ENCODE peak calls at places on chromosome 1, in four cellular contexts. V, K, W and I are unnamed samples.
A peak's percentile ranks its signal among the peaks of the same experiment; 100 is the strongest.

GRCh38 chr1:31944205-31945089 is 6.3 kb upstream of the PTP4A2 start:
- DNase-seq in V (peak; percentile 88), K (peak; percentile 73), W (peak; percentile 75), I (no peak)

GRCh38 chr1:111192643-111193519 is 7.6 kb downstream of the DENND2D start:
- DNase-seq in V (no peak), K (no peak), W (no peak), I (no peak)

GRCh38 chr1:152185544-152186391 is 26.7 kb upstream of the RPTN start:
- DNase-seq in V (no peak), K (peak; percentile 64), W (no peak), I (no peak)

GRCh38 chr1:38000529-38001453 is 4.5 kb downstream of the FHL3 start:
- DNase-seq in V (no peak), K (peak; percentile 55), W (no peak), I (no peak)

GRCh38 chr1:54474500-54475235 is 68.5 kb upstream of the SSBP3 start:
- DNase-seq in V (no peak), K (no peak), W (no peak), I (no peak)

GRCh38 chr1:170562644-170563338 is 30.8 kb downstream of the GORAB start:
- DNase-seq in V (no peak), K (peak; percentile 90), W (no peak), I (no peak)

GRCh38 chr1:241799414-241799813 is 48.6 kb upstream of the EXO1 start:
- DNase-seq in V (no peak), K (no peak), W (no peak), I (no peak)

GRCh38 chr1:151596166-151596933 is 15.5 kb upstream of the SNX27 start:
- DNase-seq in V (no peak), K (peak; percentile 54), W (no peak), I (no peak)

GRCh38 chr1:5488448-5488847 is 503.8 kb downstream of the NPHP4 start:
- DNase-seq in V (no peak), K (no peak), W (no peak), I (no peak)

GRCh38 chr1:57881696-57882095 is 457.8 kb upstream of the DAB1 start:
- DNase-seq in V (no peak), K (no peak), W (no peak), I (no peak)

GRCh38 chr1:109595540-109595939 is 23.9 kb downstream of the GNAT2 start:
- DNase-seq in V (no peak), K (no peak), W (no peak), I (no peak)

GRCh38 chr1:39159224-39160036 is 45.1 kb upstream of the MACF1 start:
- DNase-seq in V (no peak), K (peak; percentile 69), W (no peak), I (no peak)

GRCh38 chr1:237695878-237696277 is 194.8 kb downstream of the ZP4 start:
- DNase-seq in V (no peak), K (no peak), W (no peak), I (no peak)

GRCh38 chr1:39406533-39407478 is 84.6 kb upstream of the BMP8A start:
- DNase-seq in V (no peak), K (no peak), W (no peak), I (no peak)

DNA sequence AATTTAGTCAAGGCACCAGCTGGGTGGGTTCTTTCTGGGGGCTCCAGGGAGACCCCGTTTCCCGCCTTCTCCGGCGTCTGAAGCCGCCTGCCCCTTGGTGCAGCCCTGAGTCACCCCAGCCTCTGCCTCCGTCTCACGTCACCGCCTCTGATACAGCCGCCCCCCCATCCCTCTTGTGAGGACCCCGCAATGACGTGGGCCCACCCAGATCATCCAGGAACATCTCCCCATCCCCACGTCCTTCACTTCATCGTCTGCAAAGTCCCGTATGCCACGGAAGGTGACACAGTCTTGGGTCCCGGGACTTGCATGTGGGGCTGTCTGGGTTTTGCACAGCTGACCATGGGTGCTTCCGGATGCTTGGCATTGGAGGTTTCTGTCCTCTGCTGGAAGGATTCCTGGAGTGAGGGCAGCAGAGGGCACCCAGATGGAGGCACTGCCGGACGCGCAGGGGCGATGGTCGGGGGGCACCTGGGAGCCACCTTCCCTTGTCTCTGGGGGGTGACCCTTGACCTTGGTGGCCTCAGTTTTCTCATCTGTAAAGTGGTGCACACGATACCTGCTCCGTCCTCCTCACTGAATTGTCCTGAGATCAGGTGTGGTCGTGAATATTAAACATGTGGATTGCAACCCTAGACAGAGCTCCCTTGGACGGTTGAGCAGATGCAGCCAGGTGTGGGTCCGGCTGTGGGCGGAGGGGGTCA is 58.8 kb downstream of the PRKCZ start:
- DNase-seq in V (peak; percentile 27), K (no peak), W (no peak), I (peak; percentile 49)
- TF ChIP-seq CTCF in V (no peak), K (no peak), W (no peak), I (no peak)

GRCh38 chr1:119097380-119097779 is 43.1 kb downstream of the WARS2 start:
- DNase-seq in V (no peak), K (no peak), W (no peak), I (no peak)
- TF ChIP-seq CTCF in V (no peak), K (no peak), W (no peak), I (no peak)

GRCh38 chr1:240455228-240455821 is 156.6 kb downstream of the GREM2 start:
- DNase-seq in V (no peak), K (no peak), W (no peak), I (no peak)
- TF ChIP-seq CTCF in V (peak; percentile 69), K (no peak), W (no peak), I (peak; percentile 74)

GRCh38 chr1:12052997-12053686 is 10.0 kb upstream of the TNFRSF8 start:
- DNase-seq in V (no peak), K (no peak), W (no peak), I (no peak)
- TF ChIP-seq CTCF in V (no peak), K (no peak), W (no peak), I (no peak)

DNA sequence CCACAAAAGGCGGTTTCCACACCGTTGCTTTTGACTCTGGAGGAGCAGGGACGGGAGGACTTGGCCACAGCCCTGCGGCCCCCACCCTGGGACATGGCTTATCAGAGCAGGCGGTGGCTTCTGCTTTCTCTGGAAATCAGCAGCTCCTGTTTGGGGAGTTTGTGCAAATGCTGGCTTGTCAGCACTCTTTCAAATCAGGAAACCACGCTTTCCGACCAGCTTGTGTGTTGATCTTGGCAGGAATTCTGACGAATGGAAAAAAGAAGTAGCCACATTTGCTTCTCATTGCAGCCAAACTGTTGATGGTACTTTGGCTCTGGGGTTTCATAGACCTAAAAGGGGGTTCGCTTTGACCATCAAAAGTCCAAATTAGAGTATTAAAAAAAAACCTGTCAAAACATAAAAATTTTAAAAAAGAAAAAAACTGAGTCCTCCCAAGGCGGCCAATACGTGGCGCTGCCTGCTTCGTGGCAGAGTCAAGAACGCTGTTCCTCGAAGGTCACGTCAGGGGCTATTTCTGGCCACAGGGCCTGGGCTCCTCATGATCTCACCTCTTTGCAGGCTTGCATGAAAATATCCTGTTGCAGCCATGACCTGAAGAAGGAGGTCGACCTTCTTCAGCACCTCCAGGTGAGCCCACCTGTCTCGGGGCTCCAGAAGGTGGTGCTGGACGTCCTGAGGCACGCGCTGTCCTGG is 80.8 kb upstream of the EFHD2 start:
- DNase-seq in V (peak; percentile 81), K (no peak), W (no peak), I (no peak)
- TF ChIP-seq CTCF in V (no peak), K (no peak), W (no peak), I (no peak)

GRCh38 chr1:91004145-91004544 is 17.7 kb downstream of the ZNF644 start:
- DNase-seq in V (no peak), K (no peak), W (no peak), I (no peak)

GRCh38 chr1:91007827-91008226 is 14.0 kb downstream of the ZNF644 start:
- DNase-seq in V (no peak), K (no peak), W (no peak), I (no peak)

GRCh38 chr1:91006113-91006908 is 15.5 kb downstream of the ZNF644 start:
- DNase-seq in V (no peak), K (no peak), W (no peak), I (no peak)

GRCh38 chr1:91005285-91005684 is 16.6 kb downstream of the ZNF644 start:
- DNase-seq in V (no peak), K (no peak), W (no peak), I (no peak)

GRCh38 chr1:91007092-91007491 is 14.7 kb downstream of the ZNF644 start:
- DNase-seq in V (no peak), K (no peak), W (no peak), I (no peak)
- TF ChIP-seq CTCF in V (no peak), K (no peak), W (no peak), I (no peak)

DNA sequence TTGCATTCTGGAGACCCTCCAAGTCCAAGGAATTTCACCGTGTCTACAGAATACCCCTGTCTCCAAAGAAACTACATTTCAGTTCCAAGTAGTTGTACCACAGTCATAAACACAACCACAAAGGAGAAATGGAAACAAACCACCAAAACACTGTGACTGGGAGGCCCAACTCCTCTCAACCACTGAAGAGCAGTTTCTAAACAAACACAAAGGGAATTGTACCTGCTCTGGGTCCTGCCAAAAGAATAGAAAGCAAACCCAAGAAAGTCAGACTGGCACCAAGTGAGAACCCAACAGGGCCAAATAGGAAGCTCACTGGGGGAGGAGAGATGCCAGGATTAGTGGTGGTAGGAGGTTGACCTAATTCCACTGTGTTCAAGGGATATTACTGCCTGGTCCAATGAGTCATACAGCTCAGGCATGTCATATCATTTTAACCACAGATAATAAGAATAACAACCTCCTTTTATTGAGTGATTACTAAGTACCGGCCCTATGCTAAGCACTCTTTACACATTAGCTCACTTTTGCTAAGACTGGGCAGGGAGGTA is 123.9 kb upstream of the PPP2R5A start:
- DNase-seq in V (no peak), K (peak; percentile 42), W (no peak), I (no peak)
- TF ChIP-seq CTCF in V (no peak), K (no peak), W (no peak), I (no peak)

DNA sequence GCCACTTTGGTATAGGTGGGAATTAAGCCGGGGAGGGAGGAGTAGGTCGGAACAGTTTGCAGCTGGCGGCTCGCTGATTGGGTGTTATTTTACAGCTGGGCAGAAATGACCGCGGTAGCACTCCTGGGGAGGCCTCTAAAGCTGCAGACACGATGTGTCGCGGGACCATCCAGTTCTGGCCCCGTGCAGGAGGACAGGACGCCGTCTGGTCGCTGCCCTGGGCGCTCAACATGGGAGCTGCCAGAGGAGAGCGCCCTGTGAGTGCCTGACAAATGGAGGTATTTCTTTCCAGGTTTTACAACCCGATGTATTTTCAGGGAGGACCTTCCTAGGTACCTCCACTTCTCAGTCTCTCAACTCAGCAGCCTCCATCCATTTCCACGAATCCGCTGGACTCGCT is 46.2 kb downstream of the CDC7 start:
- DNase-seq in V (no peak), K (no peak), W (no peak), I (no peak)
- TF ChIP-seq CTCF in V (no peak), K (no peak), W (no peak), I (no peak)

GRCh38 chr1:69103213-69103612 is 464.5 kb upstream of the LRRC7 start:
- DNase-seq in V (no peak), K (no peak), W (no peak), I (no peak)

GRCh38 chr1:69103705-69104385 is 463.9 kb upstream of the LRRC7 start:
- DNase-seq in V (no peak), K (no peak), W (no peak), I (no peak)

GRCh38 chr1:69109276-69109675 is 458.4 kb upstream of the LRRC7 start:
- DNase-seq in V (no peak), K (peak; percentile 38), W (no peak), I (no peak)

DNA sequence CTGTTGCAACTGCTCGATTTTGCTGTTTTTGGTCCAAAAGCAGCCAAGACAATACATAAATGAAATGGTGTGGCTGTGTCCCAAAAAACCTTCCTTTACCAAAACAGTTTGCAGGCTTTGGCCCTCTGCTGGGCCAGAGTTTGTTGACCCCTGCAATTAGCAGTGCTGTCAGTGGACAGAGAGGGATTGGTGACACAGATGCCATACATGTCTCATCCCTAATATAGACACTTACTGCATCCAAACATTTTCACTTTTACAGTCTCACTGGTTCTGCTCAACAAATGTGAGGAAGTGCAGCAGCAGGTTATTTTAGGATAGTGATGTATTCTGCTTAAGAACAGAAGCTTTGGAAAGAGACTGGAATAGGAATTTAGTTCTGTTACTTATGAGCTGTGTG is 462.9 kb upstream of the LRRC7 start:
- DNase-seq in V (no peak), K (no peak), W (no peak), I (no peak)
- TF ChIP-seq CTCF in V (no peak), K (no peak), W (no peak), I (no peak)